ENCODE peak calls at places on chromosomes 12 and 14, in six cellular contexts. A is CD8-positive, alpha-beta T cell; E is tibial artery; J is stomach; L is lung; V is right lobe of liver. R is an unnamed sample. For H3K4me1, the result is how much of the 10 kb centered on the place peaks cover.

GRCh38 chr14:73759183-73759713 is 45.1 kb upstream of the PNMA1 start:
- DNase-seq in V (peak), A (peak), L (peak), E (peak), J (peak), R (no peak)

GRCh38 chr12:131555197-131555820 is 155.6 kb upstream of the SFSWAP start:
- DNase-seq in V (no peak), A (no peak), E (no peak), L (no peak), J (no peak), R (no peak)

GRCh38 chr12:7117670-7118069 is 8.7 kb upstream of the C1RL start:
- DNase-seq in E (no peak), V (peak), J (no peak), A (no peak), L (no peak), R (no peak)

GRCh38 chr12:128382946-128383739 is 116.2 kb downstream of the TMEM132C start:
- DNase-seq in J (no peak), L (no peak), E (no peak), A (no peak), V (no peak), R (no peak)

GRCh38 chr12:42426733-42427132 is 100.8 kb downstream of the PPHLN1 start:
- DNase-seq in J (no peak), A (no peak), E (no peak), V (no peak), L (no peak), R (no peak)

GRCh38 chr14:95460647-95461478 is 55.6 kb downstream of the SYNE3 start:
- DNase-seq in L (no peak), E (no peak), V (no peak), A (no peak), J (no peak), R (no peak)

GRCh38 chr14:37197421-37198272 is at the start of gene MIPOL1:
- DNase-seq in J (peak), E (peak), L (peak), V (peak), A (no peak), R (peak)

GRCh38 chr12:49838973-49839633 is 3.8 kb downstream of the BCDIN3D start:
- DNase-seq in E (no peak), L (no peak), A (peak), V (no peak), J (no peak), R (no peak)

GRCh38 chr12:130796985-130797686 is 41.9 kb downstream of the STX2 start:
- DNase-seq in L (no peak), A (peak), J (no peak), V (no peak), E (no peak), R (no peak)

GRCh38 chr12:6165418-6165817 is 34.8 kb upstream of the CD9 start:
- DNase-seq in V (no peak), J (no peak), L (no peak), E (no peak), A (no peak), R (no peak)

GRCh38 chr12:4649358-4649661 is 396 bp downstream of the NDUFA9 start:
- DNase-seq in J (no peak), E (no peak), V (no peak), A (no peak), L (no peak), R (no peak)

GRCh38 chr14:102145395-102145794 is 5.7 kb downstream of the WDR20 start:
- DNase-seq in E (no peak), V (no peak), A (no peak), L (no peak), J (no peak), R (no peak)

GRCh38 chr14:100288382-100289185 is 17.7 kb downstream of the SLC25A29 start:
- DNase-seq in E (no peak), V (no peak), A (no peak), L (no peak), J (no peak), R (no peak)

GRCh38 chr12:132158677-132159554 is 14.7 kb downstream of the NOC4L start:
- DNase-seq in A (no peak), J (no peak), E (no peak), L (no peak), V (no peak), R (no peak)

GRCh38 chr14:21039585-21040369 is 2.4 kb upstream of the RNASE7 start:
- DNase-seq in J (peak), L (no peak), E (no peak), A (no peak), V (peak), R (peak)

GRCh38 chr14:51539571-51540037 is 112.1 kb upstream of the FRMD6 start:
- DNase-seq in V (no peak), J (no peak), A (no peak), L (no peak), E (no peak), R (no peak)

GRCh38 chr14:21505009-21505553 is 6.1 kb downstream of the METTL3 start:
- DNase-seq in L (no peak), J (no peak), A (no peak), E (no peak), V (no peak), R (no peak)

GRCh38 chr14:41607119-41607785 is 576 bp downstream of the LRFN5 start:
- DNase-seq in A (no peak), L (no peak), V (no peak), J (no peak), E (no peak), R (no peak)

GRCh38 chr12:46553266-46553665 is 180.7 kb upstream of the SLC38A2 start:
- DNase-seq in A (no peak), E (no peak), J (no peak), L (no peak), V (no peak), R (no peak)

GRCh38 chr12:120598674-120599463 is 17.7 kb upstream of the POP5 start:
- DNase-seq in J (peak), A (no peak), V (no peak), L (no peak), E (no peak), R (no peak)

GRCh38 chr12:104479141-104479662 is 22.5 kb downstream of the CHST11 start:
- DNase-seq in A (no peak), E (no peak), L (no peak), J (no peak), V (no peak), R (no peak)
- H3K4me1 ChIP-seq in A (half or more), E (under half), L (under half), J (under half), V (under half), R (under half)

DNA sequence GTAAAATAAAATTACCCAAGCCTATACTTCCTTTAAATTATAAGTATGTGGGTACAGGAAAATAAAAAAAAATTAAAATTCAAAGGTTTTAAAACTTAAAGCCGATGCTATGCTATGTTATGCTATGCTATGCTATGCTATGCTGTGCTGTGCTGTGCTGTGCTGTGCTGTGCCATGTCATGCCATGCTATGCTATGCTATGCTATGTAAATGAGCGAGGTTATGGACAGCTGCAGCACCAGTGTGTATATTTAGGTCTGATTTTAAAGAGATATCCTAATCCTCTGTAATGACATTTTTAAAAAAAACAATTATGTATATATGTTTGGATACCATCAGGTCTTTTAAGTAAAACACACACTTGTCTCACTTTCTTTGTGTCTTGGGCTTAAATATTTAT is 1822.0 kb upstream of the SEL1L start:
- DNase-seq in E (no peak), L (no peak), J (no peak), V (no peak), A (no peak), R (no peak)
- H3K4me1 ChIP-seq in E (under half), L (under half), J (under half), V (under half), A (under half), R (under half)

GRCh38 chr14:56133547-56133946 is 15.3 kb downstream of the PELI2 start:
- DNase-seq in J (no peak), A (no peak), E (no peak), L (no peak), V (no peak), R (peak)
- H3K4me1 ChIP-seq in J (half or more), A (under half), E (under half), L (under half), V (under half), R (under half)

GRCh38 chr14:75165586-75166391 is 10.6 kb downstream of the TMED10 start:
- DNase-seq in J (no peak), E (no peak), V (no peak), L (no peak), A (no peak), R (no peak)
- H3K4me1 ChIP-seq in J (half or more), E (under half), V (under half), L (under half), A (under half), R (under half)

GRCh38 chr12:108298761-108299275 is 40.3 kb downstream of the CMKLR1 start:
- DNase-seq in L (no peak), E (no peak), V (no peak), A (no peak), J (no peak), R (no peak)
- H3K4me1 ChIP-seq in L (under half), E (under half), V (under half), A (under half), J (under half), R (under half)

DNA sequence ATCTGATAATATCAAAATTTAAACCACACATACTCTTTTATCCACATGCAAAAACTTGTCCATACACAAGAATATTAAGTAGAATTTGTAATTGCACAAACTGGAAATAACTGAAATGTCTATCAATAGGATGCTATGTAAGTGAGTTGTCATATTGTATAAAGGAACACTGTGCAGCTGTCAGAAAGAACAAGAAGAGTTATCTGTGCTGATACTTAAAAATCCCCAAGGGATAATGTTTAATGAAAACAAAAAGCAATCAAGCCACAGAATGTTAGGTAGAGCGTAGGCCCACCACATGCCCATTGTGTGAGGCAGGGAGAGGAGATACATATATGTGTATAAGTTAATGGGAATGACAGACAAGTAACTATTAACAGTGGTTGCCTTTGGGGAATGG is 25.9 kb upstream of the HIGD1C start:
- DNase-seq in E (no peak), A (no peak), V (no peak), J (no peak), L (no peak), R (no peak)
- H3K4me1 ChIP-seq in E (under half), A (under half), V (under half), J (half or more), L (under half), R (under half)

GRCh38 chr12:78187741-78188140 is 357.0 kb downstream of the NAV3 start:
- DNase-seq in L (no peak), E (no peak), V (no peak), A (no peak), J (no peak), R (no peak)

GRCh38 chr12:78191611-78192010 is 360.9 kb downstream of the NAV3 start:
- DNase-seq in E (no peak), A (no peak), J (no peak), V (no peak), L (no peak), R (no peak)

GRCh38 chr12:78192979-78193378 is 362.3 kb downstream of the NAV3 start:
- DNase-seq in E (no peak), L (no peak), A (no peak), J (no peak), V (no peak), R (no peak)

GRCh38 chr12:78186670-78187069 is 356.0 kb downstream of the NAV3 start:
- DNase-seq in E (no peak), V (no peak), L (no peak), A (no peak), J (no peak), R (no peak)

GRCh38 chr12:78189656-78190055 is 359.0 kb downstream of the NAV3 start:
- DNase-seq in V (no peak), E (no peak), J (no peak), A (no peak), L (no peak), R (no peak)
- H3K4me1 ChIP-seq in V (under half), E (under half), J (under half), A (under half), L (under half), R (under half)

GRCh38 chr12:113645183-113645582 is 173.5 kb upstream of the LHX5 start:
- DNase-seq in J (no peak), L (no peak), A (no peak), V (no peak), E (no peak), R (no peak)
- H3K4me1 ChIP-seq in J (under half), L (under half), A (under half), V (under half), E (under half), R (under half)

GRCh38 chr12:29149691-29150382 is 759 bp downstream of the FAR2 start:
- DNase-seq in V (no peak), J (no peak), E (no peak), L (no peak), A (no peak), R (no peak)

GRCh38 chr12:29148958-29149690 is at the start of gene FAR2:
- DNase-seq in J (peak), A (peak), E (peak), V (peak), L (peak), R (no peak)

GRCh38 chr12:29148065-29148957 is 767 bp upstream of the FAR2 start:
- DNase-seq in A (peak), L (peak), V (no peak), J (no peak), E (no peak), R (no peak)

GRCh38 chr12:29145372-29146170 is 3.5 kb upstream of the FAR2 start:
- DNase-seq in J (no peak), E (no peak), A (no peak), L (no peak), V (no peak), R (no peak)

GRCh38 chr12:29146201-29146600 is 2.9 kb upstream of the FAR2 start:
- DNase-seq in J (no peak), L (no peak), A (no peak), V (no peak), E (no peak), R (no peak)
- H3K4me1 ChIP-seq in J (under half), L (under half), A (under half), V (under half), E (under half), R (under half)